ENCODE peak calls at places on chromosomes 2 and 18, in four cellular contexts. One of them, this sample, is unnamed.

GRCh38 chr2:74876081-74876886 is 42.4 kb downstream of the HK2 start:
- DNase-seq in NCI-H524: peak; percentile 56
- DNase-seq in putamen: peak; percentile 57
- DNase-seq in coronary artery: no peak
- DNase-seq in this sample: peak; percentile 63

GRCh38 chr2:103167599-103167998 is 405.8 kb downstream of the TMEM182 start:
- DNase-seq in putamen: no peak
- DNase-seq in coronary artery: no peak
- DNase-seq in NCI-H524: no peak
- DNase-seq in this sample: no peak

GRCh38 chr2:117056376-117056748 is 758.1 kb upstream of the DDX18 start:
- DNase-seq in NCI-H524: no peak
- DNase-seq in coronary artery: no peak
- DNase-seq in putamen: no peak
- DNase-seq in this sample: no peak

GRCh38 chr18:79866889-79867574 is 69.3 kb downstream of the KCNG2 start:
- DNase-seq in putamen: no peak
- DNase-seq in coronary artery: no peak
- DNase-seq in NCI-H524: no peak
- DNase-seq in this sample: no peak

GRCh38 chr2:236049981-236050380 is 118.2 kb downstream of the GBX2 start:
- DNase-seq in putamen: no peak
- DNase-seq in coronary artery: no peak
- DNase-seq in NCI-H524: no peak
- DNase-seq in this sample: no peak

GRCh38 chr2:63875143-63875542 is 33.4 kb downstream of the UGP2 start:
- DNase-seq in putamen: no peak
- DNase-seq in NCI-H524: no peak
- DNase-seq in coronary artery: no peak
- DNase-seq in this sample: no peak

GRCh38 chr2:198309673-198310280 is 505.4 kb downstream of the PLCL1 start:
- DNase-seq in NCI-H524: peak; percentile 60
- DNase-seq in coronary artery: no peak
- DNase-seq in putamen: peak; percentile 42
- DNase-seq in this sample: peak; percentile 61

GRCh38 chr2:231666171-231667095 is 41.9 kb upstream of the PTMA start:
- DNase-seq in putamen: peak; percentile 96
- DNase-seq in NCI-H524: peak; percentile 82
- DNase-seq in coronary artery: peak; percentile 98
- DNase-seq in this sample: peak; percentile 63

GRCh38 chr2:216775043-216775453 is 79.7 kb upstream of the IGFBP5 start:
- DNase-seq in coronary artery: peak; percentile 88
- DNase-seq in putamen: no peak
- DNase-seq in NCI-H524: peak; percentile 5
- DNase-seq in this sample: no peak

This sample was measured in endothelial cell of umbilical vein.